ENCODE peak calls at places on chromosomes 7 and 10, in five cellular contexts. One of them, this sample, is unnamed.

GRCh38 chr10:5530846-5531557 is 6.2 kb downstream of the CALML3 start:
- DNase-seq in IMR-90: no peak
- DNase-seq in mesendoderm: no peak
- DNase-seq in H1: no peak
- DNase-seq in mesenchymal stem cell: no peak
- DNase-seq in this sample: no peak

GRCh38 chr7:28297821-28298439 is 114.4 kb upstream of the CREB5 start:
- DNase-seq in IMR-90: no peak
- DNase-seq in mesendoderm: no peak
- DNase-seq in H1: no peak
- DNase-seq in mesenchymal stem cell: no peak
- DNase-seq in this sample: no peak

GRCh38 chr7:76272872-76273271 is 29.6 kb upstream of the HSPB1 start:
- DNase-seq in IMR-90: no peak
- DNase-seq in mesendoderm: no peak
- DNase-seq in H1: no peak
- DNase-seq in mesenchymal stem cell: no peak
- DNase-seq in this sample: no peak

GRCh38 chr7:158001621-158002320 is 585.9 kb downstream of the PTPRN2 start:
- DNase-seq in IMR-90: no peak
- DNase-seq in mesendoderm: no peak
- DNase-seq in H1: no peak
- DNase-seq in mesenchymal stem cell: no peak
- DNase-seq in this sample: no peak

GRCh38 chr10:66838656-66839055 is 87.2 kb upstream of the LRRTM3 start:
- DNase-seq in IMR-90: peak
- DNase-seq in mesendoderm: no peak
- DNase-seq in H1: no peak
- DNase-seq in mesenchymal stem cell: no peak
- DNase-seq in this sample: no peak

GRCh38 chr7:129882531-129882930 is 70.2 kb downstream of the UBE2H start:
- DNase-seq in IMR-90: peak
- DNase-seq in mesendoderm: no peak
- DNase-seq in H1: no peak
- DNase-seq in mesenchymal stem cell: no peak
- DNase-seq in this sample: no peak

GRCh38 chr7:130268463-130269317 is 2.0 kb downstream of the CPA2 start:
- DNase-seq in IMR-90: no peak
- DNase-seq in mesendoderm: no peak
- DNase-seq in H1: no peak
- DNase-seq in mesenchymal stem cell: no peak
- DNase-seq in this sample: no peak

GRCh38 chr10:87848998-87849397 is 14.3 kb downstream of the KLLN start:
- DNase-seq in IMR-90: no peak
- DNase-seq in mesendoderm: no peak
- DNase-seq in H1: no peak
- DNase-seq in mesenchymal stem cell: no peak
- DNase-seq in this sample: no peak

GRCh38 chr10:32538256-32538655 is 92.3 kb downstream of the CCDC7 start:
- DNase-seq in IMR-90: no peak
- DNase-seq in mesendoderm: no peak
- DNase-seq in H1: no peak
- DNase-seq in mesenchymal stem cell: no peak
- DNase-seq in this sample: no peak

GRCh38 chr10:18043148-18043547 is 91.4 kb downstream of the SLC39A12 start:
- DNase-seq in IMR-90: peak
- DNase-seq in mesendoderm: no peak
- DNase-seq in H1: no peak
- DNase-seq in mesenchymal stem cell: peak
- DNase-seq in this sample: no peak

GRCh38 chr10:114470956-114471905 is 66.9 kb upstream of the AFAP1L2 start:
- DNase-seq in IMR-90: peak
- DNase-seq in mesendoderm: peak
- DNase-seq in H1: peak
- DNase-seq in mesenchymal stem cell: peak
- DNase-seq in this sample: peak

GRCh38 chr7:21261627-21262564 is 166.0 kb upstream of the SP4 start:
- DNase-seq in IMR-90: peak
- DNase-seq in mesendoderm: peak
- DNase-seq in H1: peak
- DNase-seq in mesenchymal stem cell: peak
- DNase-seq in this sample: peak

GRCh38 chr10:124703778-124704427 is 40.3 kb downstream of the FAM53B start:
- DNase-seq in IMR-90: no peak
- DNase-seq in mesendoderm: no peak
- DNase-seq in H1: no peak
- DNase-seq in mesenchymal stem cell: peak
- DNase-seq in this sample: no peak

GRCh38 chr10:46247808-46248569 is 38.8 kb upstream of the ANTXRL start:
- DNase-seq in IMR-90: no peak
- DNase-seq in mesendoderm: no peak
- DNase-seq in H1: peak
- DNase-seq in mesenchymal stem cell: no peak
- DNase-seq in this sample: no peak

GRCh38 chr7:152366662-152367061 is 69.1 kb downstream of the KMT2C start:
- DNase-seq in IMR-90: no peak
- DNase-seq in mesendoderm: no peak
- DNase-seq in H1: no peak
- DNase-seq in mesenchymal stem cell: no peak
- DNase-seq in this sample: no peak
- H3K9ac ChIP-seq in IMR-90: peak
- H3K9ac ChIP-seq in mesendoderm: no peak
- H3K9ac ChIP-seq in H1: no peak
- H3K9ac ChIP-seq in mesenchymal stem cell: peak
- H3K9ac ChIP-seq in this sample: no peak

DNA sequence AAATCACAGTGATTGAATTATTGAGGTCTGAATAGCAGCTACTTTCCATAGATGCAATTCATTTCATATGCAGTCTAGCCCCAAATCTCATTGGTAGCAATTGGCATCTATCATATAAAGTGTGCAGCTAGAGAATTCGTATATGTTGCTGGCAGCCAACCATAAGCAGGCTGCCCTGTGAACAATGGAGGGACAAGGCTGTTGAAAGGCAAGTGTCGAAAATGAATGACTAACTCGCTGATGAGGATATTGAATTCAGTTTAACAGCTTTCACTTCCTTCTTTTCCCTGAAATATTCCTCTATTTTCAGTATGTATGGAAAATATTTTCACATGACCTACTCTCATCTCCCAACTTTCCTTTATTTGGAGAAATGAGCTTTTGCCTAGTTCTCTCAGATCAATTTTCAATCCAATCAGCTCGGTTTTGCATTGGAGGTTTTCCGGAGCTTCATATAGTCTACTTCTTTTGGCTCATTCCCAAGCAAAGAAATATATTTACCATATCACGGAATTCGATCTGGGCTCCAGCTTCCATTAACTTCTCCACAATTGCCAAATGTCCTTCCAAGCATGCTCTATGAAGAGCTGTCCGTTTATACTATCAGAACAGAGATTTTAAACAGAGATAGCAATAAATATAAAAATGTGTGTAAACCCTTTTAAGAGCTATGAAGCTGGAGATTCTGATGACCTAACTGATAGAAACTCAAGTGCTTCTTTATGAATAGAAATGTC is 3.5 kb downstream of the ANKRD1 start:
- DNase-seq in IMR-90: no peak
- DNase-seq in mesendoderm: no peak
- DNase-seq in H1: no peak
- DNase-seq in mesenchymal stem cell: peak
- DNase-seq in this sample: no peak
- H3K4me3 ChIP-seq in IMR-90: no peak
- H3K4me3 ChIP-seq in mesendoderm: no peak
- H3K4me3 ChIP-seq in H1: no peak
- H3K4me3 ChIP-seq in mesenchymal stem cell: no peak
- H3K4me3 ChIP-seq in this sample: no peak

DNA sequence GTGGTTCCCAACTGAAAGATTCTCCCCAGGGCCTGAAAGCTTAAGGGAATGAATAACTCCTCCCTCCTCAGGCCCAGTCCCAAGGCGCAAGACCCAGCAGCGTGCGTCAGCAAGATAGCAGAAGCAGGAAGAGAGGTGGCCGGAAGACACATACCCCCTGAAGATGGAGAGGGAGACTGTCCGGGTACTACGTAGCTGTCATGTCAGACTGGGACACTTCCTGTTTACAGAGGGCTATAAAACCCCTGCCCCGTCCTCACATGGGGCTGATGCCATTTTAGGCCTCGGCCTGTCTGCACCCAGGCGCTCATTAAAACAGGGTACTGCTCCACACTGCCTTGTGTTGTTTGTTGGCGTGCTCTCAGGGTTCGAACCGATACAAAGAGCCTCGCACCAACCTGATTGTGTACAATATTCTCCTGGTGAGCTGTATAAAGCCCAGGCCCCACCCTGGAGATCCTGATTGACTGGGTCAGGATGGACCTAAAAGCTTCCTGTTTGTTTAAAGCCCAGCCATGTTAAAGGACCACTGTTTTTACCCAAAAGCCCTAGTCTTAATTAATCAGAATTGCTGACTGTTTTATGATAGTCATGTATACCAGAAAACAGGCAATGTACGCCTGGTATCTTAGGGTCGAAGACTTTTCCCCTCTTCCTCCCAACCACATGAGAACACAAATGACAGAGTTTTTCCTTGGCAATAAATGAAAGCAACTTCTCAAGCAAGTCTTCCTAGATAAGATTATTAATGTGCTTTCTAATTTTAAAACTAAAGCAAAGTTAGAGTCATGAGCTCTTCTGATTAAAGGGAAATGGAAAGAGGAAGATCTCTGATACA is 251.5 kb downstream of the DOCK4 start:
- DNase-seq in IMR-90: no peak
- DNase-seq in mesendoderm: peak
- DNase-seq in H1: no peak
- DNase-seq in mesenchymal stem cell: peak
- DNase-seq in this sample: no peak
- H2BK15ac ChIP-seq in IMR-90: no peak
- H2BK15ac ChIP-seq in mesendoderm: no peak
- H2BK15ac ChIP-seq in H1: no peak
- H2BK15ac ChIP-seq in mesenchymal stem cell: no peak
- H2BK15ac ChIP-seq in this sample: peak

GRCh38 chr10:77910524-77911145 is 15.9 kb downstream of the DLG5 start:
- DNase-seq in IMR-90: no peak
- DNase-seq in mesendoderm: no peak
- DNase-seq in H1: no peak
- DNase-seq in mesenchymal stem cell: no peak
- DNase-seq in this sample: no peak
- H3K9ac ChIP-seq in IMR-90: no peak
- H3K9ac ChIP-seq in mesendoderm: no peak
- H3K9ac ChIP-seq in H1: no peak
- H3K9ac ChIP-seq in mesenchymal stem cell: peak
- H3K9ac ChIP-seq in this sample: no peak

GRCh38 chr7:98203964-98204605 is 7.2 kb upstream of the BHLHA15 start:
- DNase-seq in IMR-90: no peak
- DNase-seq in mesendoderm: no peak
- DNase-seq in H1: no peak
- DNase-seq in mesenchymal stem cell: no peak
- DNase-seq in this sample: no peak
- H3K4me3 ChIP-seq in IMR-90: no peak
- H3K4me3 ChIP-seq in mesendoderm: no peak
- H3K4me3 ChIP-seq in H1: no peak
- H3K4me3 ChIP-seq in mesenchymal stem cell: no peak
- H3K4me3 ChIP-seq in this sample: no peak